ENCODE peak calls at places on chromosomes 12 and 14, in nine cellular contexts. D is Karpas-422; W is caudate nucleus; I is A549; V is CD4-positive, alpha-beta T cell; S is dorsolateral prefrontal cortex; Y is PC-3; U is PC-9; B is H1. G is an unnamed sample.
A peak's percentile ranks its signal among the peaks of the same experiment; 100 is the strongest.

GRCh38 chr12:95336387-95337067 is 118.9 kb downstream of the VEZT start:
- DNase-seq in Y (peak; percentile 92), B (peak; percentile 74), W (peak; percentile 1), I (peak; percentile 77), D (peak; percentile 96), U (peak; percentile 61), V (no peak), S (peak; percentile 76), G (peak; percentile 16)

GRCh38 chr14:65228436-65228835 is 126.1 kb upstream of the MAX start:
- DNase-seq in U (peak; percentile 31), S (no peak), B (no peak), I (no peak), Y (no peak), V (no peak), D (peak; percentile 94), W (no peak), G (no peak)

GRCh38 chr14:104321151-104322130 is 183.1 kb downstream of the KIF26A start:
- DNase-seq in V (no peak), S (peak; percentile 36), I (no peak), Y (no peak), B (peak; percentile 20), U (no peak), D (no peak), W (no peak), G (no peak)

GRCh38 chr12:104602901-104603300 is 146.2 kb downstream of the CHST11 start:
- DNase-seq in B (no peak), U (peak; percentile 85), S (no peak), Y (peak; percentile 60), I (no peak), W (no peak), D (no peak), V (no peak), G (no peak)

GRCh38 chr12:4909397-4909733 is 340 bp upstream of the KCNA1 start:
- DNase-seq in U (no peak), B (peak; percentile 60), I (no peak), D (no peak), V (no peak), Y (no peak), S (peak; percentile 47), W (no peak), G (no peak)

GRCh38 chr14:37550511-37550910 is 44.5 kb downstream of the FOXA1 start:
- DNase-seq in D (no peak), Y (peak; percentile 82), S (no peak), U (no peak), B (no peak), I (no peak), V (no peak), W (no peak), G (no peak)

GRCh38 chr12:28611115-28611435 is 420.8 kb downstream of the CCDC91 start:
- DNase-seq in W (no peak), D (no peak), Y (peak; percentile 91), I (no peak), S (no peak), B (no peak), U (peak; percentile 93), V (no peak), G (no peak)

GRCh38 chr12:29198901-29199300 is 49.8 kb downstream of the FAR2 start:
- DNase-seq in D (no peak), B (no peak), I (no peak), S (no peak), V (no peak), Y (peak; percentile 77), U (no peak), W (no peak), G (no peak)

GRCh38 chr12:6866920-6867406 is 368 bp upstream of the TPI1 start:
- DNase-seq in S (no peak), I (no peak), Y (peak; percentile 24), B (peak; percentile 86), V (no peak), W (no peak), U (no peak), D (no peak), G (no peak)

GRCh38 chr14:54360667-54361066 is 36.1 kb upstream of the CDKN3 start:
- DNase-seq in I (no peak), V (no peak), W (no peak), U (no peak), B (peak; percentile 35), Y (no peak), S (no peak), D (no peak), G (no peak)

GRCh38 chr14:102507891-102508312 is 1.7 kb downstream of the ANKRD9 start:
- DNase-seq in Y (no peak), I (no peak), U (no peak), V (no peak), S (no peak), W (no peak), D (no peak), B (no peak), G (no peak)

GRCh38 chr12:76883151-76883550 is 4.3 kb upstream of the CSRP2 start:
- DNase-seq in Y (no peak), V (no peak), D (no peak), B (no peak), W (no peak), U (no peak), I (no peak), S (no peak), G (no peak)

GRCh38 chr12:113239811-113240331 is 18.6 kb downstream of the TPCN1 start:
- DNase-seq in W (no peak), D (no peak), U (no peak), Y (no peak), V (no peak), B (no peak), S (no peak), I (no peak), G (no peak)

GRCh38 chr12:75635606-75636444 is 124.4 kb upstream of the KRR1 start:
- DNase-seq in W (no peak), D (no peak), Y (peak; percentile 85), U (peak; percentile 47), I (peak; percentile 40), S (no peak), B (no peak), V (no peak), G (no peak)

GRCh38 chr14:104333903-104334811 is 195.8 kb downstream of the KIF26A start:
- DNase-seq in D (no peak), B (no peak), S (no peak), Y (no peak), U (no peak), W (no peak), I (no peak), V (no peak), G (no peak)

DNA sequence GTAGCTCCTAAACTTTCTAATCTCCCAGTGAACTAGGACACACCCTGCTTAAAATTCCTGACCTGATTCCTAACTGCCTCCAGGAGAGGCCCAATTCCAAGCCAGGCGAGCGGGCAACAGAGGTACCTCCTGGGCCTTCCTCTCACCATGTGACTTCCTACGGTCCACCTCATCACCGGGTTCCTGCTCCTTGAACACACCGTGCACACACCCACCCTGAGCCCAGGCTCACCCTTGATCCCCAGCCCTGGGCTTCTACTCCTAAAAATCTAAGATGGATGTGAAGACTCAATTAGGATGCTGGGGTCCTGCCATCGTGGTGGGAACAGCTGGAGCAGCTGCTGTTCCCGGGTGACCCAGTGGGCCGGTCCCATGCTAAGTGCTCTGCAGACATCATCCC is 68.6 kb downstream of the CHGA start:
- DNase-seq in W (no peak), I (no peak), Y (no peak), D (no peak), V (no peak), U (no peak), B (no peak), S (peak; percentile 31), G (no peak)
- H3K27ac ChIP-seq in W (no peak overlapping the region), I (no peak overlapping the region), Y (no peak overlapping the region), D (no peak overlapping the region), V (no peak overlapping the region), U (no peak overlapping the region), B (no peak overlapping the region), S (peak overlapping the region; percentile 14), G (peak overlapping the region; percentile 58)

GRCh38 chr14:25620515-25620914 is 570.6 kb upstream of the STXBP6 start:
- DNase-seq in Y (no peak), I (no peak), S (no peak), B (no peak), D (no peak), W (no peak), U (no peak), V (no peak), G (no peak)
- H3K27ac ChIP-seq in Y (no peak overlapping the region), I (no peak overlapping the region), S (no peak overlapping the region), B (no peak overlapping the region), D (no peak overlapping the region), W (no peak overlapping the region), U (no peak overlapping the region), V (no peak overlapping the region), G (no peak overlapping the region)

DNA sequence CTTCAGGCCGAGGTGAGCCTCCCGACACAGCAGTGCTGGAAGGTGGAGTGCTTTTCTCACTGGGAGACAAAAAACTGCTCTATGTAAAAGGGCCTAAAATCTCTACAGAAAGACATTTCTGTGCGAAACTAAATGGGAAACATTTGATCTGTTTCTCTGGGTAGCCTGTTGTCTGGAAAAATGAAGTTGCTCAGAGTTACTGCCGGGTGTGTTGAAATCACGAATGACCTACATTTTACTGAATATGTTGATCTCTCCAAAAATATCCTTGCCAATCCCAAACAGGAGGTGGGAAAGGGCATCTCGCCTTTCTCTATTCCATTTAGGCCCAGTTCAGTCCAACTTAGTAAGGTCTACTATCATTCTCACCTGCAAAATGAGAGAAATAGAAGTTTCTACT is 54.7 kb downstream of the RAB35 start:
- DNase-seq in B (no peak), U (no peak), S (no peak), I (no peak), Y (no peak), V (no peak), W (no peak), D (no peak), G (no peak)
- H3K27ac ChIP-seq in B (no peak overlapping the region), U (peak overlapping the region; percentile 79), S (no peak overlapping the region), I (no peak overlapping the region), Y (no peak overlapping the region), V (no peak overlapping the region), W (no peak overlapping the region), D (no peak overlapping the region), G (no peak overlapping the region)

GRCh38 chr14:76966535-76966934 is 62.0 kb downstream of the IRF2BPL start:
- DNase-seq in Y (no peak), S (no peak), V (no peak), I (no peak), B (no peak), W (no peak), D (no peak), U (no peak), G (no peak)

GRCh38 chr14:76965232-76965631 is 63.3 kb downstream of the IRF2BPL start:
- DNase-seq in B (no peak), W (no peak), Y (no peak), S (no peak), D (no peak), I (no peak), U (no peak), V (no peak), G (no peak)

GRCh38 chr14:76963366-76963765 is 65.1 kb downstream of the IRF2BPL start:
- DNase-seq in U (peak; percentile 75), I (no peak), B (no peak), Y (no peak), V (no peak), W (no peak), D (no peak), S (no peak), G (no peak)

GRCh38 chr14:76962303-76962660 is 66.2 kb downstream of the IRF2BPL start:
- DNase-seq in Y (no peak), I (no peak), V (no peak), B (no peak), D (no peak), U (no peak), S (no peak), W (no peak), G (no peak)

DNA sequence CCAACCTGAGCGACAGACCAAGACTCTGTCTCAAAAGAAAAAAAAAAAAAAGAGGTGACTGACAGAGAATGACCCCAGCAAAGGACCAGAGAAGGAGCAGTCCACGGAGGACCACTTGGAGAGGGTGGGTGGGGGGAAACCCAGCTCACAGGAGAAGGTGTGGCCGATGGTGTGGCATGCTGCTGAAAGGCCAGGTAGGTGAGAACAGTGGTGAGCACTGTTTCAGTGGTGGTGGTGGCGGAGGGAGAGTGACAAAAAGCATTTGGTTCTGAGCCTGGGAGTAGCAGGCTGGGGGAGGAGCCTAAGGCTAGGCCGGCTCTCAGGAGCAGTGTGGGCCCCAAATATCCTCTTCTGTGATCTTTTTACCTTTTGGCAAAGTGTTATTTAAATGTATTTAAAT is 63.8 kb downstream of the IRF2BPL start:
- DNase-seq in D (peak; percentile 53), U (no peak), B (no peak), W (no peak), V (no peak), Y (no peak), S (no peak), I (no peak), G (no peak)
- H3K27ac ChIP-seq in D (no peak overlapping the region), U (no peak overlapping the region), B (no peak overlapping the region), W (no peak overlapping the region), V (no peak overlapping the region), Y (no peak overlapping the region), S (no peak overlapping the region), I (no peak overlapping the region), G (no peak overlapping the region)